ENCODE peak calls at places on chromosomes 4 and X, in six cellular contexts. M is mucosa of descending colon; W is gastroesophageal sphincter; B is left lung; C is omental fat pad; X is stimulated activated naive B cell treated with anti-CD40 and anti-IgM and Interleukin-4, amounts not matched to agents 10 μg/mL and 1 μg/mL and 100 μg/mL, for 72 hours. R is an unnamed sample.

GRCh38 chr4:99334880-99335279 is 13.7 kb upstream of the ADH1B start:
- ATAC-seq in B (no peak), X (no peak), W (no peak), C (no peak), M (no peak), R (no peak)

GRCh38 chr4:153223418-153223792 is 19.2 kb downstream of the TRIM2 start:
- ATAC-seq in W (peak; percentile 16), B (peak; percentile 13), C (peak; percentile 16), M (no peak), X (no peak), R (no peak)

GRCh38 chrX:13190051-13190450 is 129.8 kb downstream of the ATXN3L start:
- ATAC-seq in M (peak; percentile 44), C (no peak), B (no peak), X (no peak), W (no peak), R (no peak)

GRCh38 chr4:71406459-71406963 is 67.7 kb downstream of the SLC4A4 start:
- ATAC-seq in M (peak; percentile 25), C (no peak), W (no peak), B (no peak), X (peak; percentile 38), R (no peak)

GRCh38 chr4:108043536-108043935 is 53.8 kb downstream of the HADH start:
- ATAC-seq in X (no peak), W (no peak), C (no peak), B (no peak), M (no peak), R (no peak)

GRCh38 chrX:103733017-103733416 is 22.3 kb downstream of the TMEM31 start:
- ATAC-seq in M (no peak), B (no peak), X (no peak), W (no peak), C (no peak), R (no peak)

GRCh38 chr4:4424499-4425115 is 37.7 kb downstream of the NSG1 start:
- ATAC-seq in C (no peak), M (no peak), B (no peak), W (no peak), X (no peak), R (no peak)

GRCh38 chrX:117397846-117398245 is 718.8 kb downstream of the KLHL13 start:
- ATAC-seq in M (no peak), X (no peak), B (no peak), W (no peak), C (no peak), R (no peak)

GRCh38 chr4:110073045-110073845 is 125.2 kb downstream of the ELOVL6 start:
- ATAC-seq in M (no peak), X (no peak), B (no peak), W (no peak), C (peak; percentile 57), R (no peak)

GRCh38 chrX:9789555-9789954 is 3.3 kb downstream of the SHROOM2 start:
- ATAC-seq in M (no peak), X (no peak), C (no peak), B (no peak), W (no peak), R (no peak)

GRCh38 chr4:67891645-67892044 is 7.8 kb upstream of the TMPRSS11D start:
- ATAC-seq in M (no peak), X (no peak), C (no peak), W (no peak), B (no peak), R (peak; percentile 42)

GRCh38 chrX:103776586-103776985 is at the start of gene PLP1:
- ATAC-seq in C (no peak), X (no peak), M (no peak), W (no peak), B (no peak), R (no peak)

GRCh38 chr4:2623442-2623841 is 87.0 kb downstream of the FAM193A start:
- ATAC-seq in M (no peak), X (no peak), C (no peak), B (no peak), W (no peak), R (no peak)

GRCh38 chr4:166577639-166578038 is 656.7 kb downstream of the SPOCK3 start:
- ATAC-seq in C (no peak), B (no peak), X (no peak), M (no peak), W (no peak), R (no peak)

GRCh38 chr4:140013088-140013487 is 140.9 kb downstream of the MAML3 start:
- ATAC-seq in W (no peak), M (no peak), C (no peak), B (peak; percentile 8), X (no peak), R (no peak)

GRCh38 chrX:48689143-48689920 is 5.7 kb downstream of the WAS start:
- ATAC-seq in C (no peak), X (no peak), M (no peak), W (no peak), B (no peak), R (no peak)

R was measured in activated T-helper 17 cell treated with anti-CD3 and anti-CD28 coated beads, Interleukin-2, amount 50 U/mL, for 72 hours.